ENCODE peak calls at places on chromosomes 1 and 21, in four cellular contexts. One of them, this sample, is unnamed.
A peak's percentile ranks its signal among the peaks of the same experiment; 100 is the strongest.

GRCh38 chr1:51990478-51990965 is at the start of gene RAB3B:
- DNase-seq in K562: peak; percentile 96
- DNase-seq in HepG2: peak; percentile 40
- DNase-seq in GM12878: no peak
- DNase-seq in this sample: peak; percentile 92

GRCh38 chr1:4034318-4034887 is 134.3 kb upstream of the C1orf174 start:
- DNase-seq in K562: no peak
- DNase-seq in GM12878: no peak
- DNase-seq in HepG2: no peak
- DNase-seq in this sample: no peak

GRCh38 chr1:55203064-55203463 is 12.1 kb downstream of the USP24 start:
- DNase-seq in GM12878: no peak
- DNase-seq in HepG2: no peak
- DNase-seq in K562: no peak
- DNase-seq in this sample: no peak

GRCh38 chr1:171718216-171718615 is 23.6 kb downstream of the VAMP4 start:
- DNase-seq in K562: no peak
- DNase-seq in HepG2: no peak
- DNase-seq in GM12878: no peak
- DNase-seq in this sample: no peak

GRCh38 chr1:86207323-86207722 is 50.8 kb upstream of the COL24A1 start:
- DNase-seq in K562: no peak
- DNase-seq in HepG2: no peak
- DNase-seq in GM12878: no peak
- DNase-seq in this sample: no peak

GRCh38 chr1:227343201-227343600 is 24.9 kb upstream of the CDC42BPA start:
- DNase-seq in K562: no peak
- DNase-seq in HepG2: no peak
- DNase-seq in GM12878: no peak
- DNase-seq in this sample: no peak

GRCh38 chr1:110340207-110340468 is 961 bp downstream of the RBM15 start:
- DNase-seq in GM12878: no peak
- DNase-seq in K562: peak; percentile 55
- DNase-seq in HepG2: no peak
- DNase-seq in this sample: peak; percentile 41

GRCh38 chr1:119884700-119885099 is 11.6 kb downstream of the ADAM30 start:
- DNase-seq in GM12878: no peak
- DNase-seq in K562: no peak
- DNase-seq in HepG2: no peak
- DNase-seq in this sample: no peak

GRCh38 chr1:232854786-232855185 is 49.6 kb downstream of the MAP10 start:
- DNase-seq in K562: no peak
- DNase-seq in HepG2: no peak
- DNase-seq in GM12878: no peak
- DNase-seq in this sample: no peak

GRCh38 chr1:207893737-207894582 is 17.0 kb downstream of the CD34 start:
- DNase-seq in GM12878: no peak
- DNase-seq in K562: no peak
- DNase-seq in HepG2: no peak
- DNase-seq in this sample: no peak

GRCh38 chr1:167968569-167968968 is 31.7 kb upstream of the MPC2 start:
- DNase-seq in GM12878: no peak
- DNase-seq in HepG2: no peak
- DNase-seq in K562: no peak
- DNase-seq in this sample: no peak

GRCh38 chr1:2297246-2298011 is 69.3 kb downstream of the SKI start:
- DNase-seq in HepG2: no peak
- DNase-seq in GM12878: no peak
- DNase-seq in K562: no peak
- DNase-seq in this sample: no peak

DNA sequence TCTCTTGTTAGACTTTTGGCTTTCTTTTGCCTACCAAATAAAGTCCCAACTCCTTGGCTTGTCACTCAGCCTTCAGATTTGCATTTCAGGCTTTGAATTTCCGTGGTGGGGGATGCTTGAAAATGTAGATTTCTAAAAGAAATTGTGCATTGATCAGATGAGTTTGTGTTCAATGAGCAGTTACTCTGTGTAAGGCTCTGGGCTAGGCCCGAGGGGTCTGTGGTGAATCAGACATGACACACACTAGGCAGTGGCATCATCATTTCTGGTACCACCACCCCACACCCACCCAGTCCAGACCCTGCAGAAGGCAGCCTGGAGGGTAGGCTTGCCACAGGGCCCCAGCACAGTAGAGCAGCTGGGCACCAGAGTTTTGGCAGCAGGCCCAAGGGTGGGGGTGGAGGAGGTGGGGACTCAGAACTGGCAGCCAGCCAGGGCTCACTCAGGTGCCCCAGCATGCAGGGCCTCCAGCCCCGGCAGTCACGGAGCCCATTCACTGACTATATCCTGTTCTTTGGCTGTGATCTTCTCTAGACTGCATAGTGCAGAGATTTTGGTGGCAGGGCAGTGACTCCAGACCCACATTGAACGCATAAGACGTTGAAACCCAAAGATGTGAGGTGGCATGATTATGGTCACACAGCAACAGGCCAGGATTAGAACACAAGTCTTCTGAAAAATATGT is 97.2 kb upstream of the ARTN start:
- DNase-seq in HepG2: peak; percentile 55
- DNase-seq in GM12878: peak; percentile 88
- DNase-seq in K562: peak; percentile 70
- DNase-seq in this sample: peak; percentile 85
- TF ChIP-seq EP300 in HepG2: no peak
- TF ChIP-seq EP300 in GM12878: no peak
- TF ChIP-seq EP300 in K562: no peak
- TF ChIP-seq EP300 in this sample: peak; percentile 86

GRCh38 chr21:26116456-26117011 is 54.0 kb downstream of the APP start:
- DNase-seq in GM12878: no peak
- DNase-seq in HepG2: peak; percentile 23
- DNase-seq in K562: no peak
- DNase-seq in this sample: peak; percentile 27
- TF ChIP-seq TAF1 in GM12878: no peak
- TF ChIP-seq TAF1 in HepG2: no peak
- TF ChIP-seq TAF1 in K562: no peak
- TF ChIP-seq TAF1 in this sample: no peak

GRCh38 chr1:12594966-12595838 is 22.8 kb downstream of the DHRS3 start:
- DNase-seq in GM12878: no peak
- DNase-seq in HepG2: no peak
- DNase-seq in K562: no peak
- DNase-seq in this sample: peak; percentile 90
- TF ChIP-seq SMC3 in GM12878: no peak
- TF ChIP-seq SMC3 in HepG2: no peak
- TF ChIP-seq SMC3 in K562: no peak
- TF ChIP-seq SMC3 in this sample: no peak

DNA sequence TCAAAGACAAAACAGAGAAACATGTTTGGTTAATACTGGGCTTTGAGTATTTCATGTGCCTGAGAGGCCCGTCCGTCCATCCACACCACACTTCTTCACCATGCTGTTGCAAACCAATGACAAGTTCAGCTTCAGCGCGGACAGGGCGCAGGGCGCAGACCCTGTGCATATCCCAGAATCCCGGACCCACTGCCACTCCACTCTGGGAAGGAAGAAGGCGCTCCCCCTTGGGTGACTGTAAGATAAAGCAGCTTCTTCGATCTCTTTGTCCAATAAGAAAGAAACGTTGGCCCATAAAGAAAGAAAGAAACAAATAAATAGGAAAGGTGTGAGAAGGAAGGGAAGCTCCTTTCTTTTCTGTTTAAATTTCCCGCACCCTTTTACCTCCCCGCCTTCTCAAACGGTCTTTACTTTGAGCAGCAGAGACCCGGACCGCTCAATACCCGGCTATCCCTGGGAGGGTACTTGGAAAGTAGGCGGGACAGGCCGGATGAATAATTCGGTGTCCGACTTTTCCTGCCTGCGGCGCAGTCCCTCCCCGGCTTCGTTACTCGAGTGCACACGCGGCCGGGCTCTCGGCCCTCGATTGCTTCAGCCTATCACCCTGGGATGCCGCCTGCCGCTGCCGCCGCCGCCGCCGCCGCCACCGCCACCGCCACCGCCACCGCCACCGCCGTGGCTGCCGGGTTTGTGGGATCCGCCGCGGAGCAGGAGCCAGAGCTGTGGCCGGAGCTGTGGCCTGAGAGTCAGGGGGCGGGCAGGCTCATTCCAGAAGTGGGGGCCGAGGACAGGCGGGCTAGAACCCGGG is 550 bp upstream of the RASAL2 start:
- DNase-seq in HepG2: peak; percentile 90
- DNase-seq in K562: peak; percentile 96
- DNase-seq in GM12878: peak; percentile 27
- DNase-seq in this sample: peak; percentile 94
- TF ChIP-seq EP300 in HepG2: no peak
- TF ChIP-seq EP300 in K562: peak; percentile 3
- TF ChIP-seq EP300 in GM12878: no peak
- TF ChIP-seq EP300 in this sample: peak; percentile 43

GRCh38 chr1:87278791-87279190 is 49.9 kb upstream of the LMO4 start:
- DNase-seq in K562: no peak
- DNase-seq in HepG2: no peak
- DNase-seq in GM12878: no peak
- DNase-seq in this sample: no peak

GRCh38 chr1:87273291-87273690 is 55.4 kb upstream of the LMO4 start:
- DNase-seq in HepG2: no peak
- DNase-seq in K562: no peak
- DNase-seq in GM12878: no peak
- DNase-seq in this sample: no peak

GRCh38 chr1:87279201-87279860 is 49.3 kb upstream of the LMO4 start:
- DNase-seq in HepG2: no peak
- DNase-seq in K562: no peak
- DNase-seq in GM12878: no peak
- DNase-seq in this sample: no peak

GRCh38 chr1:87269921-87270320 is 58.8 kb upstream of the LMO4 start:
- DNase-seq in GM12878: no peak
- DNase-seq in HepG2: no peak
- DNase-seq in K562: no peak
- DNase-seq in this sample: no peak

GRCh38 chr1:87274851-87275250 is 53.8 kb upstream of the LMO4 start:
- DNase-seq in GM12878: no peak
- DNase-seq in HepG2: no peak
- DNase-seq in K562: no peak
- DNase-seq in this sample: no peak
- TF ChIP-seq TAF1 in GM12878: no peak
- TF ChIP-seq TAF1 in HepG2: no peak
- TF ChIP-seq TAF1 in K562: no peak
- TF ChIP-seq TAF1 in this sample: no peak

DNA sequence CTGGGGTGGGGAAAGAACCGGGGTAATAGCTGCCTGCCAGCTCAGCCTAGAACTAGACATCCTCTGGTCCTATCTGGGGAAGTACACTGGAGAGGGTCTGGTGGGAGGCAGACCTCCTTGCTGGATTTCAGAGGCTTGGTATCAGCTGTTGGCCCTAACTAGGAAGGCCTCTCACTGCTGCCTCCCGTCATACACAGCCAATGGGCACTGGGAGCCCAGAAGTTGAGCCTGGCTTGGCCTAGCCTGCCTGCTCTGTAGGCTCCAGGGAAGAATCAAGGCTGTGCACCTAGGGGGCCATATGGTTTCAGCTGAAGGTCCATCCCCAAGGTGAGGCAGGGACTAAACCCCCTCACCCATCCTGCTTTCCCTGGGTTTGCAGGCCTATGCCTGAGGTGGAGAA is 4.3 kb upstream of the MUTYH start:
- DNase-seq in HepG2: no peak
- DNase-seq in K562: no peak
- DNase-seq in GM12878: no peak
- DNase-seq in this sample: no peak
- TF ChIP-seq SMC3 in HepG2: no peak
- TF ChIP-seq SMC3 in K562: no peak
- TF ChIP-seq SMC3 in GM12878: no peak
- TF ChIP-seq SMC3 in this sample: no peak

GRCh38 chr1:26483980-26484379 is 11.7 kb downstream of the HMGN2 start:
- DNase-seq in K562: no peak
- DNase-seq in GM12878: no peak
- DNase-seq in HepG2: no peak
- DNase-seq in this sample: no peak
- TF ChIP-seq EP300 in K562: no peak
- TF ChIP-seq EP300 in GM12878: no peak
- TF ChIP-seq EP300 in HepG2: no peak
- TF ChIP-seq EP300 in this sample: no peak

DNA sequence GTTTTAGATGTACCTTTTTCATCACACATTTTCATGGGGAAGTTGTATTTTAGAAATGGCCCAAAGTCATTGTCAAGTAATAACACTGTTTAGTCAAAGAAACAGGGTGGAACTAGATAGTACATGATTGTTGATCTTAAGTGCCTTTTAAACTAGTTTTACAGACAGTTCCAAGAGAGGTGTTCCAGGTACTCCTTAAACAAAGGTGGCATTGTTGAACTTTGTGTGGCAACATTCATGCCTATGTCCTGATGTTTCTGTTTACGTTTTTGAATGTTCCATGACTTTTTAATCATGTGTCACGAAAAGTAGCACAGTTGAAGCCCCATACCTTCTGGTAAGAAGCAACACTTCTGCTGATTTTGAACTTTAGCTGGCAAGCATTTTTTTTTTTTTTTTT is 9.1 kb upstream of the SH3D21 start:
- DNase-seq in HepG2: peak; percentile 58
- DNase-seq in GM12878: no peak
- DNase-seq in K562: no peak
- DNase-seq in this sample: no peak
- TF ChIP-seq TAF1 in HepG2: no peak
- TF ChIP-seq TAF1 in GM12878: no peak
- TF ChIP-seq TAF1 in K562: no peak
- TF ChIP-seq TAF1 in this sample: no peak

GRCh38 chr1:221747840-221748239 is 6.0 kb upstream of the DUSP10 start:
- DNase-seq in GM12878: no peak
- DNase-seq in K562: no peak
- DNase-seq in HepG2: no peak
- DNase-seq in this sample: no peak
- TF ChIP-seq SMC3 in GM12878: no peak
- TF ChIP-seq SMC3 in K562: no peak
- TF ChIP-seq SMC3 in HepG2: no peak
- TF ChIP-seq SMC3 in this sample: no peak